ENCODE peak calls at places on chromosomes 5 and 9, in six cellular contexts. One of them, this sample, is unnamed.

GRCh38 chr5:39948867-39949468 is 524.2 kb upstream of the DAB2 start:
- DNase-seq in pancreas: peak; percentile 71
- DNase-seq in mesendoderm: peak; percentile 71
- DNase-seq in HCT116: peak; percentile 69
- DNase-seq in PC-3: peak; percentile 89
- DNase-seq in A673: peak; percentile 83
- DNase-seq in this sample: peak; percentile 56

GRCh38 chr5:33120671-33121070 is 320.1 kb upstream of the TARS1 start:
- DNase-seq in pancreas: no peak
- DNase-seq in mesendoderm: no peak
- DNase-seq in HCT116: no peak
- DNase-seq in PC-3: no peak
- DNase-seq in A673: no peak
- DNase-seq in this sample: no peak

GRCh38 chr9:79796411-79796810 is 224.6 kb downstream of the TLE4 start:
- DNase-seq in pancreas: no peak
- DNase-seq in mesendoderm: no peak
- DNase-seq in HCT116: no peak
- DNase-seq in PC-3: no peak
- DNase-seq in A673: no peak
- DNase-seq in this sample: no peak

GRCh38 chr9:89919171-89919681 is 314.4 kb downstream of the GADD45G start:
- DNase-seq in pancreas: peak; percentile 46
- DNase-seq in mesendoderm: peak; percentile 95
- DNase-seq in HCT116: peak; percentile 15
- DNase-seq in PC-3: no peak
- DNase-seq in A673: no peak
- DNase-seq in this sample: peak; percentile 60

GRCh38 chr9:125630436-125630835 is 76.6 kb downstream of the MAPKAP1 start:
- DNase-seq in pancreas: no peak
- DNase-seq in mesendoderm: no peak
- DNase-seq in HCT116: no peak
- DNase-seq in PC-3: no peak
- DNase-seq in A673: no peak
- DNase-seq in this sample: no peak

GRCh38 chr5:150595466-150596031 is 44.9 kb upstream of the SYNPO start:
- DNase-seq in pancreas: no peak
- DNase-seq in mesendoderm: peak; percentile 68
- DNase-seq in HCT116: no peak
- DNase-seq in PC-3: no peak
- DNase-seq in A673: no peak
- DNase-seq in this sample: no peak

GRCh38 chr5:163509288-163510040 is 4.0 kb downstream of the MAT2B start:
- DNase-seq in pancreas: no peak
- DNase-seq in mesendoderm: peak; percentile 56
- DNase-seq in HCT116: no peak
- DNase-seq in PC-3: peak; percentile 48
- DNase-seq in A673: peak; percentile 12
- DNase-seq in this sample: no peak

GRCh38 chr5:41527201-41527779 is 16.9 kb upstream of the PLCXD3 start:
- DNase-seq in pancreas: peak; percentile 16
- DNase-seq in mesendoderm: peak; percentile 88
- DNase-seq in HCT116: peak; percentile 33
- DNase-seq in PC-3: peak; percentile 99
- DNase-seq in A673: peak; percentile 35
- DNase-seq in this sample: peak; percentile 19

GRCh38 chr5:148384389-148384756 is 615 bp downstream of the FBXO38 start:
- DNase-seq in pancreas: no peak
- DNase-seq in mesendoderm: peak; percentile 44
- DNase-seq in HCT116: no peak
- DNase-seq in PC-3: no peak
- DNase-seq in A673: no peak
- DNase-seq in this sample: no peak

GRCh38 chr5:111656580-111656979 is 100.4 kb downstream of the NREP start:
- DNase-seq in pancreas: no peak
- DNase-seq in mesendoderm: no peak
- DNase-seq in HCT116: no peak
- DNase-seq in PC-3: no peak
- DNase-seq in A673: no peak
- DNase-seq in this sample: no peak

GRCh38 chr9:33506626-33507370 is 17.3 kb upstream of the ANKRD18B start:
- DNase-seq in pancreas: no peak
- DNase-seq in mesendoderm: peak; percentile 38
- DNase-seq in HCT116: peak; percentile 27
- DNase-seq in PC-3: peak; percentile 72
- DNase-seq in A673: no peak
- DNase-seq in this sample: no peak

GRCh38 chr5:125113328-125113727 is 366.9 kb upstream of the ZNF608 start:
- DNase-seq in pancreas: no peak
- DNase-seq in mesendoderm: no peak
- DNase-seq in HCT116: no peak
- DNase-seq in PC-3: no peak
- DNase-seq in A673: no peak
- DNase-seq in this sample: no peak
- H3K36me3 ChIP-seq in pancreas: no peaks in the 10 kb centered on the region
- H3K36me3 ChIP-seq in mesendoderm: no peaks in the 10 kb centered on the region
- H3K36me3 ChIP-seq in HCT116: no peaks in the 10 kb centered on the region
- H3K36me3 ChIP-seq in PC-3: no peaks in the 10 kb centered on the region
- H3K36me3 ChIP-seq in A673: no peaks in the 10 kb centered on the region
- H3K36me3 ChIP-seq in this sample: no peaks in the 10 kb centered on the region

DNA sequence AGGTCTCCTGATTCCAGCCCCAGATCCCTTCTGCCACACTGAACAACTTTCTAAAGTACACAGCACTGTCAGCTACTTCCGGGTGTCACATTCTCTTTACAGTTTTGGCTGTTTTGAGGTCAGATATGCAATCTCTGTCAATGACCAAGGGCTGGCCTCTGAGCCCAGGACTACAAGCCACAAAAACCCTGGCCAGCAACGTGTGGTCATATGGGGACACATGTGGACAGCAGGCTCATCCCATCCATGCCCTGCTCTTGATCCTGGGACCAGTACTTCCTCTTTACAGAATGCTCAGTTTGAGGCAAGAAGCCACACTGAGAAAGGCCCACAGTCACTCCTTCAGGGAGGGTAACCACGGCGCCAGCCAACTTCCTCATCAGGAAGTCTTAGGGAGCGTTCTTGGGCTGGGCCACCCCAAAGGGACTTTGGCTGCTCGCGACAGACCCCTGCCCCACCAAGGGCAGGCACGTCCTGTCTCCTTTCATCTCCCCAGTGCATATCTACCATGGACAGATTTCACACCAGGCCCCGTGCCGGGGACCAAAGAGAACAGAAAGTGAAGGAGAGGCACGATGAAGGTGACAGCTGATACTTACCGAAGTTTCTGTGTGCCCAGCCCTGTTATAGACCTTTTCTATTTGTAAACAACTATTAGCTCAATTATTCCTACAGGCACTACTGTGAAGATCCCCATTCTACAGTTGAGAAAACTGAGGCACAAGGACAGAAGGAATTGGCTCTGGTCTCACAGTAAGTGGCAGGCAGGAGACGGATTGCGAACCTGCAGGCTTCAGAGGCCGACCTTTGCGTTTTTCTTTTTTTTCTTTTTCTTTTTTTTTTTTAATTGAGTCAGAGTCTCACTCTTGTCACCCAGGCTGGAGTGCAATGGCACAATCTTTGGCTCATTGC is 37.3 kb downstream of the STK10 start:
- DNase-seq in pancreas: peak; percentile 58
- DNase-seq in mesendoderm: no peak
- DNase-seq in HCT116: no peak
- DNase-seq in PC-3: no peak
- DNase-seq in A673: no peak
- DNase-seq in this sample: no peak
- H3K36me3 ChIP-seq in pancreas: no peaks in the 10 kb centered on the region
- H3K36me3 ChIP-seq in mesendoderm: no peaks in the 10 kb centered on the region
- H3K36me3 ChIP-seq in HCT116: no peaks in the 10 kb centered on the region
- H3K36me3 ChIP-seq in PC-3: peaks cover 3% of the 10 kb centered on the region
- H3K36me3 ChIP-seq in A673: no peaks in the 10 kb centered on the region
- H3K36me3 ChIP-seq in this sample: no peaks in the 10 kb centered on the region

GRCh38 chr5:176965633-176966032 is 40.9 kb downstream of the UIMC1 start:
- DNase-seq in pancreas: no peak
- DNase-seq in mesendoderm: no peak
- DNase-seq in HCT116: no peak
- DNase-seq in PC-3: no peak
- DNase-seq in A673: no peak
- DNase-seq in this sample: peak; percentile 46
- H3K36me3 ChIP-seq in pancreas: peaks cover 19% of the 10 kb centered on the region
- H3K36me3 ChIP-seq in mesendoderm: peaks cover 6% of the 10 kb centered on the region
- H3K36me3 ChIP-seq in HCT116: peaks cover 17% of the 10 kb centered on the region
- H3K36me3 ChIP-seq in PC-3: peaks cover 22% of the 10 kb centered on the region
- H3K36me3 ChIP-seq in A673: peaks cover 25% of the 10 kb centered on the region
- H3K36me3 ChIP-seq in this sample: peaks cover 31% of the 10 kb centered on the region

GRCh38 chr5:96751203-96752169 is 56.3 kb downstream of the ERAP1 start:
- DNase-seq in pancreas: no peak
- DNase-seq in mesendoderm: no peak
- DNase-seq in HCT116: no peak
- DNase-seq in PC-3: no peak
- DNase-seq in A673: no peak
- DNase-seq in this sample: no peak
- H3K36me3 ChIP-seq in pancreas: peaks cover 74% of the 10 kb centered on the region
- H3K36me3 ChIP-seq in mesendoderm: no peaks in the 10 kb centered on the region
- H3K36me3 ChIP-seq in HCT116: peaks cover 25% of the 10 kb centered on the region
- H3K36me3 ChIP-seq in PC-3: peaks cover 15% of the 10 kb centered on the region
- H3K36me3 ChIP-seq in A673: peaks cover 27% of the 10 kb centered on the region
- H3K36me3 ChIP-seq in this sample: no peaks in the 10 kb centered on the region

This sample was measured in BE2C.